ENCODE peak calls at places on chromosomes 2 and 18, in seven cellular contexts. T, Y, M, K, N, G and V are unnamed samples.

GRCh38 chr2:240155080-240156025 is 14.9 kb upstream of the OTOS start:
- DNase-seq in T (no peak), Y (no peak), M (no peak), K (no peak), N (peak; percentile 64), G (no peak), V (no peak)

GRCh38 chr2:240594511-240595380 is 8.2 kb downstream of the CAPN10 start:
- DNase-seq in T (no peak), Y (no peak), M (no peak), K (no peak), N (no peak), G (no peak), V (no peak)

GRCh38 chr18:54787098-54787497 is 41.2 kb upstream of the RAB27B start:
- DNase-seq in T (no peak), Y (no peak), M (no peak), K (no peak), N (no peak), G (peak; percentile 40), V (peak; percentile 61)

GRCh38 chr18:63578357-63578958 is 8.7 kb upstream of the SERPINB13 start:
- DNase-seq in T (no peak), Y (peak; percentile 4), M (no peak), K (peak; percentile 55), N (peak; percentile 55), G (peak; percentile 47), V (no peak)

GRCh38 chr2:24816884-24817283 is 23.7 kb downstream of the CENPO start:
- DNase-seq in T (no peak), Y (no peak), M (no peak), K (peak; percentile 74), N (no peak), G (no peak), V (no peak)

GRCh38 chr2:63658176-63658968 is 69.6 kb downstream of the MDH1 start:
- DNase-seq in T (no peak), Y (no peak), M (no peak), K (no peak), N (no peak), G (no peak), V (no peak)

GRCh38 chr2:209556354-209556961 is 132.6 kb downstream of the MAP2 start:
- DNase-seq in T (no peak), Y (peak; percentile 3), M (no peak), K (peak; percentile 26), N (peak; percentile 23), G (peak; percentile 19), V (no peak)

GRCh38 chr18:59101830-59102414 is 37.8 kb upstream of the SEC11C start:
- DNase-seq in T (no peak), Y (no peak), M (no peak), K (no peak), N (no peak), G (no peak), V (no peak)

GRCh38 chr18:33034941-33035340 is 262.1 kb upstream of the KLHL14 start:
- DNase-seq in T (no peak), Y (no peak), M (no peak), K (peak; percentile 79), N (no peak), G (no peak), V (no peak)

GRCh38 chr18:21064347-21064746 is 47.3 kb downstream of the ROCK1 start:
- DNase-seq in T (no peak), Y (no peak), M (no peak), K (peak; percentile 32), N (no peak), G (no peak), V (no peak)

GRCh38 chr2:95020275-95021014 is 5.1 kb upstream of the MAL start:
- DNase-seq in T (no peak), Y (no peak), M (no peak), K (no peak), N (no peak), G (no peak), V (no peak)

GRCh38 chr2:189344036-189344435 is 97.2 kb upstream of the WDR75 start:
- DNase-seq in T (no peak), Y (no peak), M (no peak), K (no peak), N (no peak), G (no peak), V (no peak)

GRCh38 chr2:121598087-121598486 is 51.2 kb downstream of the CLASP1 start:
- DNase-seq in T (no peak), Y (no peak), M (no peak), K (no peak), N (no peak), G (no peak), V (no peak)

GRCh38 chr2:169476459-169476858 is 2.8 kb upstream of the BBS5 start:
- DNase-seq in T (no peak), Y (no peak), M (no peak), K (peak; percentile 55), N (no peak), G (no peak), V (no peak)

GRCh38 chr2:17231425-17231965 is 286.7 kb downstream of the RAD51AP2 start:
- DNase-seq in T (no peak), Y (no peak), M (no peak), K (no peak), N (no peak), G (no peak), V (no peak)

GRCh38 chr2:216842634-216843033 is 17.2 kb downstream of the TNP1 start:
- DNase-seq in T (no peak), Y (no peak), M (no peak), K (no peak), N (no peak), G (peak; percentile 16), V (no peak)

GRCh38 chr2:69603146-69603743 is 40.3 kb downstream of the AAK1 start:
- DNase-seq in T (no peak), Y (no peak), M (no peak), K (no peak), N (no peak), G (no peak), V (no peak)

GRCh38 chr2:11097038-11097720 is 58.1 kb upstream of the SLC66A3 start:
- DNase-seq in T (no peak), Y (no peak), M (no peak), K (peak; percentile 45), N (no peak), G (no peak), V (no peak)

GRCh38 chr2:73163522-73164367 is 38.6 kb upstream of the NOTO start:
- DNase-seq in T (peak; percentile 65), Y (peak; percentile 67), M (peak; percentile 46), K (peak; percentile 58), N (peak; percentile 81), G (peak; percentile 70), V (peak; percentile 72)

GRCh38 chr2:134717706-134718094 is 1.1 kb downstream of the TMEM163 start:
- DNase-seq in T (no peak), Y (no peak), M (no peak), K (no peak), N (peak; percentile 47), G (no peak), V (no peak)

GRCh38 chr2:70958759-70959158 is 19.7 kb upstream of the ANKRD53 start:
- DNase-seq in T (peak; percentile 9), Y (no peak), M (no peak), K (no peak), N (no peak), G (no peak), V (peak; percentile 16)

GRCh38 chr18:63186520-63186919 is 133.0 kb downstream of the BCL2 start:
- DNase-seq in T (no peak), Y (no peak), M (no peak), K (no peak), N (no peak), G (no peak), V (no peak)

GRCh38 chr2:218282173-218282991 is 9.9 kb downstream of the TMBIM1 start:
- DNase-seq in T (no peak), Y (no peak), M (no peak), K (peak; percentile 89), N (no peak), G (peak; percentile 97), V (peak; percentile 78)

GRCh38 chr2:232643147-232643425 is 9.7 kb downstream of the EFHD1 start:
- DNase-seq in T (no peak), Y (no peak), M (no peak), K (no peak), N (no peak), G (no peak), V (no peak)

GRCh38 chr2:70145851-70146739 is 44.7 kb downstream of the C2orf42 start:
- DNase-seq in T (no peak), Y (no peak), M (peak; percentile 32), K (no peak), N (no peak), G (no peak), V (no peak)

GRCh38 chr18:80148316-80149199 is 39.5 kb downstream of the ADNP2 start:
- DNase-seq in T (no peak), Y (no peak), M (no peak), K (no peak), N (no peak), G (peak; percentile 44), V (no peak)

GRCh38 chr2:170375192-170375591 is 197.2 kb downstream of the MYO3B start:
- DNase-seq in T (no peak), Y (no peak), M (no peak), K (no peak), N (no peak), G (no peak), V (no peak)

GRCh38 chr18:33101316-33101715 is 328.5 kb upstream of the KLHL14 start:
- DNase-seq in T (no peak), Y (no peak), M (no peak), K (no peak), N (no peak), G (no peak), V (no peak)

GRCh38 chr2:201411421-201411820 is 39.8 kb downstream of the TRAK2 start:
- DNase-seq in T (no peak), Y (no peak), M (no peak), K (peak; percentile 79), N (no peak), G (no peak), V (no peak)

GRCh38 chr2:33267745-33268144 is 208.7 kb upstream of the RASGRP3 start:
- DNase-seq in T (no peak), Y (no peak), M (no peak), K (peak; percentile 36), N (no peak), G (no peak), V (no peak)

GRCh38 chr2:37232131-37232933 is 874 bp downstream of the NDUFAF7 start:
- DNase-seq in T (no peak), Y (peak; percentile 20), M (no peak), K (peak; percentile 5), N (peak; percentile 25), G (no peak), V (no peak)

GRCh38 chr18:1392046-1392445 is 487.4 kb downstream of the ADCYAP1 start:
- DNase-seq in T (no peak), Y (no peak), M (no peak), K (no peak), N (no peak), G (peak; percentile 70), V (no peak)

GRCh38 chr2:170651603-170652002 is 63.5 kb upstream of the SP5 start:
- DNase-seq in T (no peak), Y (no peak), M (peak; percentile 24), K (no peak), N (no peak), G (no peak), V (no peak)

GRCh38 chr18:8468911-8469310 is 140.3 kb upstream of the RAB12 start:
- DNase-seq in T (no peak), Y (no peak), M (no peak), K (peak; percentile 40), N (no peak), G (no peak), V (no peak)

GRCh38 chr2:98907966-98908905 is 27.8 kb downstream of the CRACDL start:
- DNase-seq in T (no peak), Y (no peak), M (no peak), K (no peak), N (no peak), G (no peak), V (peak; percentile 46)

GRCh38 chr2:149148195-149149006 is 109.9 kb downstream of the LYPD6B start:
- DNase-seq in T (no peak), Y (no peak), M (no peak), K (no peak), N (no peak), G (no peak), V (no peak)

GRCh38 chr2:143428700-143429099 is 299.5 kb downstream of the ARHGAP15 start:
- DNase-seq in T (no peak), Y (no peak), M (peak; percentile 13), K (peak; percentile 51), N (no peak), G (no peak), V (no peak)

GRCh38 chr2:100640329-100641114 is 77.7 kb downstream of the PDCL3 start:
- DNase-seq in T (no peak), Y (no peak), M (no peak), K (no peak), N (no peak), G (no peak), V (no peak)